ENCODE peak calls at places on chromosomes 5 and 9, in nine cellular contexts. One of them, this sample, is unnamed.

GRCh38 chr9:112777914-112778313 is 27.4 kb downstream of the SNX30 start:
- DNase-seq in tibial nerve: no peak
- DNase-seq in NB4: peak
- DNase-seq in Peyer's patch: no peak
- DNase-seq in esophagus squamous epithelium: no peak
- DNase-seq in K562: no peak
- DNase-seq in uterus: no peak
- DNase-seq in heart left ventricle: no peak
- DNase-seq in A549: no peak
- DNase-seq in this sample: no peak

GRCh38 chr5:107743357-107744000 is 72.7 kb upstream of the EFNA5 start:
- DNase-seq in tibial nerve: no peak
- DNase-seq in NB4: no peak
- DNase-seq in Peyer's patch: no peak
- DNase-seq in esophagus squamous epithelium: no peak
- DNase-seq in K562: no peak
- DNase-seq in uterus: no peak
- DNase-seq in heart left ventricle: no peak
- DNase-seq in A549: peak
- DNase-seq in this sample: no peak

GRCh38 chr5:6755519-6755918 is 42.3 kb downstream of the TENT4A start:
- DNase-seq in tibial nerve: no peak
- DNase-seq in NB4: no peak
- DNase-seq in Peyer's patch: no peak
- DNase-seq in esophagus squamous epithelium: no peak
- DNase-seq in K562: no peak
- DNase-seq in uterus: no peak
- DNase-seq in heart left ventricle: no peak
- DNase-seq in A549: no peak
- DNase-seq in this sample: no peak

GRCh38 chr9:4117835-4118610 is 181.8 kb downstream of the GLIS3 start:
- DNase-seq in tibial nerve: no peak
- DNase-seq in NB4: peak
- DNase-seq in Peyer's patch: peak
- DNase-seq in esophagus squamous epithelium: no peak
- DNase-seq in K562: peak
- DNase-seq in uterus: no peak
- DNase-seq in heart left ventricle: no peak
- DNase-seq in A549: no peak
- DNase-seq in this sample: peak

GRCh38 chr5:180792287-180792964 is 10.2 kb downstream of the MGAT1 start:
- DNase-seq in tibial nerve: no peak
- DNase-seq in NB4: no peak
- DNase-seq in Peyer's patch: no peak
- DNase-seq in esophagus squamous epithelium: no peak
- DNase-seq in K562: no peak
- DNase-seq in uterus: no peak
- DNase-seq in heart left ventricle: no peak
- DNase-seq in A549: no peak
- DNase-seq in this sample: no peak

GRCh38 chr5:54243483-54244080 is 66.8 kb downstream of the ARL15 start:
- DNase-seq in tibial nerve: peak
- DNase-seq in NB4: peak
- DNase-seq in Peyer's patch: no peak
- DNase-seq in esophagus squamous epithelium: no peak
- DNase-seq in K562: peak
- DNase-seq in uterus: no peak
- DNase-seq in heart left ventricle: peak
- DNase-seq in A549: peak
- DNase-seq in this sample: no peak

GRCh38 chr5:171426266-171426665 is 6.8 kb downstream of the FGF18 start:
- DNase-seq in tibial nerve: no peak
- DNase-seq in NB4: no peak
- DNase-seq in Peyer's patch: no peak
- DNase-seq in esophagus squamous epithelium: no peak
- DNase-seq in K562: no peak
- DNase-seq in uterus: peak
- DNase-seq in heart left ventricle: no peak
- DNase-seq in A549: no peak
- DNase-seq in this sample: no peak

GRCh38 chr5:169695025-169695625 is 58.0 kb downstream of the DOCK2 start:
- DNase-seq in tibial nerve: no peak
- DNase-seq in NB4: no peak
- DNase-seq in Peyer's patch: no peak
- DNase-seq in esophagus squamous epithelium: no peak
- DNase-seq in K562: no peak
- DNase-seq in uterus: no peak
- DNase-seq in heart left ventricle: no peak
- DNase-seq in A549: no peak
- DNase-seq in this sample: no peak

GRCh38 chr5:76986828-76987526 is 34.1 kb downstream of the CRHBP start:
- DNase-seq in tibial nerve: no peak
- DNase-seq in NB4: no peak
- DNase-seq in Peyer's patch: no peak
- DNase-seq in esophagus squamous epithelium: no peak
- DNase-seq in K562: peak
- DNase-seq in uterus: no peak
- DNase-seq in heart left ventricle: no peak
- DNase-seq in A549: no peak
- DNase-seq in this sample: no peak

DNA sequence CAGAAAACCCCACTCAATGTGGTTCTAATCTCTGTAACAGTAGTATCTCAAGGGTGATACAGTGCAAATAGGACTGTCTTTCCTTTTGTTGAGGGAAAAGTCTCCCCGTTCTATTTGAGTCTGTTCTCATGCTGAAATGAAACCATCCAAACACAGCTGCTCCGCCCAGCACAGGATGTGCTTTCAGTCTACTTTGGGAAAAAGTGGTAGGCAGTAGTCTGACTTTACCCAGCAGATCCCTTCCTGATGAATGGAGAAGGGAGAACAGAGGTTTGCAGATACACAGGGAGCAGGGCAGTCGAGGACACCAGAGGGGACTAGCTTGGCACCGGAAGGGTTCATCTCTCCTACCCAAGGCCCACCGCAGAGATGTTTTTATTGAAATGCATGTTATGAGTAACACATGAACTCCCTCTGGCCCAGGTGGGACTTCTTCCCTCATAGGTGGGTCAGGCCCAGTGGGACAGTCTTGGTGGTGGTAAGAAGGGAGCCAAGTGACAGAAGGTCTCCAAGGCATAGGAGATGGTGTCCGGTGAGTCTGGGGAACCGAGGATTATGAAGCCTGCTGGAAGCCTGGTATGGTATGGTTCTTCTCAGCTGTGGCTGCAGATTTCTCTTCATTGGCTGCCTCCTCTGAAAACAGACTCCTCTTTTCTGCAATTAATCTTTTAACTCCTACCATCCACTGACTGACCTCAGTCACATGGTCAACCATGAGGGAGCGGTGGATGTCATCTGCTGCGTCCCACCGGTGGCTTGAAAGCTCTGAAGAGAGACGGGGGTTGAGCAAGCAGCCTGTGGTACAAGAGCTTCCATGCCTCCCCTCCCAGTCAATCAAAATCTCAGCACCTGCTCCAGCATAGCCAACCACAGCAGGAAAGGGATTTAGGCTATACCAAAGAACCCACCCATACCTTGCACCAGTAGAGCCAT is 3.0 kb downstream of the EIF4EBP3 start:
- DNase-seq in tibial nerve: no peak
- DNase-seq in NB4: no peak
- DNase-seq in Peyer's patch: peak
- DNase-seq in esophagus squamous epithelium: no peak
- DNase-seq in K562: no peak
- DNase-seq in uterus: no peak
- DNase-seq in heart left ventricle: no peak
- DNase-seq in A549: no peak
- DNase-seq in this sample: no peak
- TF ChIP-seq POLR2A in tibial nerve: no peak
- TF ChIP-seq POLR2A in NB4: no peak
- TF ChIP-seq POLR2A in Peyer's patch: no peak
- TF ChIP-seq POLR2A in esophagus squamous epithelium: no peak
- TF ChIP-seq POLR2A in K562: no peak
- TF ChIP-seq POLR2A in uterus: no peak
- TF ChIP-seq POLR2A in heart left ventricle: no peak
- TF ChIP-seq POLR2A in A549: no peak
- TF ChIP-seq POLR2A in this sample: no peak

GRCh38 chr5:141475625-141476131 is at the start of gene PCDHGC3:
- DNase-seq in tibial nerve: peak
- DNase-seq in NB4: peak
- DNase-seq in Peyer's patch: peak
- DNase-seq in esophagus squamous epithelium: peak
- DNase-seq in K562: no peak
- DNase-seq in uterus: peak
- DNase-seq in heart left ventricle: peak
- DNase-seq in A549: peak
- DNase-seq in this sample: peak
- TF ChIP-seq POLR2A in tibial nerve: peak
- TF ChIP-seq POLR2A in NB4: no peak
- TF ChIP-seq POLR2A in Peyer's patch: no peak
- TF ChIP-seq POLR2A in esophagus squamous epithelium: peak
- TF ChIP-seq POLR2A in K562: no peak
- TF ChIP-seq POLR2A in uterus: peak
- TF ChIP-seq POLR2A in heart left ventricle: peak
- TF ChIP-seq POLR2A in A549: peak
- TF ChIP-seq POLR2A in this sample: no peak

GRCh38 chr5:154610321-154611154 is 132.5 kb upstream of the HAND1 start:
- DNase-seq in tibial nerve: peak
- DNase-seq in NB4: peak
- DNase-seq in Peyer's patch: peak
- DNase-seq in esophagus squamous epithelium: peak
- DNase-seq in K562: peak
- DNase-seq in uterus: peak
- DNase-seq in heart left ventricle: peak
- DNase-seq in A549: peak
- DNase-seq in this sample: peak
- TF ChIP-seq POLR2A in tibial nerve: no peak
- TF ChIP-seq POLR2A in NB4: no peak
- TF ChIP-seq POLR2A in Peyer's patch: no peak
- TF ChIP-seq POLR2A in esophagus squamous epithelium: no peak
- TF ChIP-seq POLR2A in K562: no peak
- TF ChIP-seq POLR2A in uterus: no peak
- TF ChIP-seq POLR2A in heart left ventricle: no peak
- TF ChIP-seq POLR2A in A549: no peak
- TF ChIP-seq POLR2A in this sample: no peak

GRCh38 chr9:693460-694390 is 147.8 kb upstream of the DMRT1 start:
- DNase-seq in tibial nerve: peak
- DNase-seq in NB4: no peak
- DNase-seq in Peyer's patch: no peak
- DNase-seq in esophagus squamous epithelium: no peak
- DNase-seq in K562: no peak
- DNase-seq in uterus: peak
- DNase-seq in heart left ventricle: peak
- DNase-seq in A549: no peak
- DNase-seq in this sample: no peak
- TF ChIP-seq POLR2A in tibial nerve: no peak
- TF ChIP-seq POLR2A in NB4: no peak
- TF ChIP-seq POLR2A in Peyer's patch: no peak
- TF ChIP-seq POLR2A in esophagus squamous epithelium: peak
- TF ChIP-seq POLR2A in K562: no peak
- TF ChIP-seq POLR2A in uterus: peak
- TF ChIP-seq POLR2A in heart left ventricle: peak
- TF ChIP-seq POLR2A in A549: no peak
- TF ChIP-seq POLR2A in this sample: no peak

DNA sequence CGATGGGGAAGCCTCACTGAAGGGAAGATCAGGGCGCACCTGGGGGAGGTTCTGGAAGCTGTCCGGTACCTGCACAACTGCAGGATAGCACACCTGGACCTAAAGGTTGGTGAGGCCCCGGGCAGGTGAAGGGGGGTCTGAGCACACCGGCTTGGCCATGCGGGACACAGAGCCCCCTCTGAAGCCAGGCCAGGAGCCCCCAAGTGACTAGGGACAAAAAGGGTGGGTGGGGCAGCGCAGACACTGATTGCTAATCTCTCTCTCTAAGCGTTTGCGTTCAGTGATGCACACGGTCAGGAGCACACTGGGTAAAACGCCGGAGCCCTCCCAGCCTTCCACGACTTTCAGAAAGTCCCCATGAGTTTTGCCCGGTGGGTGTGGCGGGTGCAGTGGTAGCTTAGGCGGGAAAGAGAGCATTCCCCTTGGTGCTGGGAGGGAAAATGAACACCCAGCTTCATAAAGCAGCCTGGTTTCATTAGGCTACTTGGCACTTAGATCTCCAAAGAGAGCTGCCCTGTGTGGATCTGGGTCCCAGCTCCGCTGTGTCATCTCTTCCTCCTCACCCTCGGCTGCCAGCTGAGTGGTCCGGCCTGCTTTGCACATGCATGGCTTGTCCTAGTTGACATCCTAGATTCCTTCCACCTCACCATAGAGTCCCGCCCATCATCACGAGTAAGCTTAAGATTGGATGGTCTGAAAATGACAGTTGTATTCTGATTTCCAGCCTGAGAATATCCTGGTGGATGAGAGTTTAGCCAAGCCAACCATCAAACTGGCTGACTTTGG is 74.2 kb upstream of the OTULINL start:
- DNase-seq in tibial nerve: no peak
- DNase-seq in NB4: no peak
- DNase-seq in Peyer's patch: no peak
- DNase-seq in esophagus squamous epithelium: no peak
- DNase-seq in K562: no peak
- DNase-seq in uterus: no peak
- DNase-seq in heart left ventricle: no peak
- DNase-seq in A549: no peak
- DNase-seq in this sample: no peak
- TF ChIP-seq POLR2A in tibial nerve: no peak
- TF ChIP-seq POLR2A in NB4: no peak
- TF ChIP-seq POLR2A in Peyer's patch: no peak
- TF ChIP-seq POLR2A in esophagus squamous epithelium: no peak
- TF ChIP-seq POLR2A in K562: no peak
- TF ChIP-seq POLR2A in uterus: no peak
- TF ChIP-seq POLR2A in heart left ventricle: no peak
- TF ChIP-seq POLR2A in A549: no peak
- TF ChIP-seq POLR2A in this sample: no peak

GRCh38 chr5:153965102-153965645 is 73.5 kb downstream of the FAM114A2 start:
- DNase-seq in tibial nerve: peak
- DNase-seq in NB4: peak
- DNase-seq in Peyer's patch: no peak
- DNase-seq in esophagus squamous epithelium: no peak
- DNase-seq in K562: peak
- DNase-seq in uterus: peak
- DNase-seq in heart left ventricle: peak
- DNase-seq in A549: peak
- DNase-seq in this sample: peak
- TF ChIP-seq POLR2A in tibial nerve: no peak
- TF ChIP-seq POLR2A in NB4: no peak
- TF ChIP-seq POLR2A in Peyer's patch: no peak
- TF ChIP-seq POLR2A in esophagus squamous epithelium: no peak
- TF ChIP-seq POLR2A in K562: no peak
- TF ChIP-seq POLR2A in uterus: no peak
- TF ChIP-seq POLR2A in heart left ventricle: no peak
- TF ChIP-seq POLR2A in A549: no peak
- TF ChIP-seq POLR2A in this sample: no peak

This sample was measured in GM12891.